ENCODE peak calls at places on chromosomes 13 and 19, in nine cellular contexts. One of them, this sample, is unnamed.
A peak's percentile ranks its signal among the peaks of the same experiment; 100 is the strongest.

GRCh38 chr13:112510987-112511715 is 76.8 kb downstream of the TUBGCP3 start:
- DNase-seq in HS-27A: no peak
- DNase-seq in activated CD4-positive, alpha-beta T cell treated with anti-CD3 and anti-CD28 coated beads for 48 hours: peak; percentile 41
- DNase-seq in EL: peak; percentile 13
- DNase-seq in stimulated activated CD4-positive, alpha-beta T cell treated with anti-CD3 and anti-CD28 coated beads, Interleukin-2, amount 100 ng/mL, for 4 hours: no peak
- DNase-seq in MCF 10A: no peak
- DNase-seq in nephron progenitor cell: no peak
- DNase-seq in hippocampal formation: no peak
- DNase-seq in A549: no peak
- DNase-seq in this sample: no peak

GRCh38 chr13:94065741-94066140 is 413.7 kb downstream of the DCT start:
- DNase-seq in A549: no peak
- DNase-seq in activated CD4-positive, alpha-beta T cell treated with anti-CD3 and anti-CD28 coated beads for 48 hours: no peak
- DNase-seq in MCF 10A: no peak
- DNase-seq in hippocampal formation: no peak
- DNase-seq in EL: peak; percentile 52
- DNase-seq in stimulated activated CD4-positive, alpha-beta T cell treated with anti-CD3 and anti-CD28 coated beads, Interleukin-2, amount 100 ng/mL, for 4 hours: no peak
- DNase-seq in HS-27A: no peak
- DNase-seq in nephron progenitor cell: no peak
- DNase-seq in this sample: no peak

GRCh38 chr13:39913928-39914327 is 258.5 kb downstream of the COG6 start:
- DNase-seq in activated CD4-positive, alpha-beta T cell treated with anti-CD3 and anti-CD28 coated beads for 48 hours: no peak
- DNase-seq in stimulated activated CD4-positive, alpha-beta T cell treated with anti-CD3 and anti-CD28 coated beads, Interleukin-2, amount 100 ng/mL, for 4 hours: no peak
- DNase-seq in EL: no peak
- DNase-seq in nephron progenitor cell: no peak
- DNase-seq in HS-27A: no peak
- DNase-seq in A549: no peak
- DNase-seq in hippocampal formation: no peak
- DNase-seq in MCF 10A: peak; percentile 87
- DNase-seq in this sample: no peak

GRCh38 chr13:72284791-72285190 is 417.8 kb upstream of the DACH1 start:
- DNase-seq in MCF 10A: no peak
- DNase-seq in hippocampal formation: no peak
- DNase-seq in A549: no peak
- DNase-seq in activated CD4-positive, alpha-beta T cell treated with anti-CD3 and anti-CD28 coated beads for 48 hours: no peak
- DNase-seq in stimulated activated CD4-positive, alpha-beta T cell treated with anti-CD3 and anti-CD28 coated beads, Interleukin-2, amount 100 ng/mL, for 4 hours: no peak
- DNase-seq in nephron progenitor cell: no peak
- DNase-seq in EL: peak; percentile 25
- DNase-seq in HS-27A: no peak
- DNase-seq in this sample: no peak

GRCh38 chr13:26616126-26616525 is 58.6 kb downstream of the WASF3 start:
- DNase-seq in MCF 10A: peak; percentile 62
- DNase-seq in nephron progenitor cell: no peak
- DNase-seq in hippocampal formation: no peak
- DNase-seq in activated CD4-positive, alpha-beta T cell treated with anti-CD3 and anti-CD28 coated beads for 48 hours: no peak
- DNase-seq in EL: peak; percentile 77
- DNase-seq in A549: no peak
- DNase-seq in stimulated activated CD4-positive, alpha-beta T cell treated with anti-CD3 and anti-CD28 coated beads, Interleukin-2, amount 100 ng/mL, for 4 hours: no peak
- DNase-seq in HS-27A: no peak
- DNase-seq in this sample: no peak

GRCh38 chr19:36526581-36526980 is 1.5 kb downstream of the ZNF260 start:
- DNase-seq in MCF 10A: peak; percentile 6
- DNase-seq in HS-27A: no peak
- DNase-seq in hippocampal formation: no peak
- DNase-seq in activated CD4-positive, alpha-beta T cell treated with anti-CD3 and anti-CD28 coated beads for 48 hours: no peak
- DNase-seq in nephron progenitor cell: no peak
- DNase-seq in stimulated activated CD4-positive, alpha-beta T cell treated with anti-CD3 and anti-CD28 coated beads, Interleukin-2, amount 100 ng/mL, for 4 hours: no peak
- DNase-seq in EL: peak; percentile 1
- DNase-seq in A549: no peak
- DNase-seq in this sample: no peak

GRCh38 chr19:35042056-35042730 is 672 bp downstream of the HPN start:
- DNase-seq in stimulated activated CD4-positive, alpha-beta T cell treated with anti-CD3 and anti-CD28 coated beads, Interleukin-2, amount 100 ng/mL, for 4 hours: no peak
- DNase-seq in hippocampal formation: no peak
- DNase-seq in EL: no peak
- DNase-seq in A549: no peak
- DNase-seq in nephron progenitor cell: no peak
- DNase-seq in MCF 10A: no peak
- DNase-seq in activated CD4-positive, alpha-beta T cell treated with anti-CD3 and anti-CD28 coated beads for 48 hours: no peak
- DNase-seq in HS-27A: no peak
- DNase-seq in this sample: no peak

GRCh38 chr13:106661236-106661635 is 93.3 kb upstream of the ARGLU1 start:
- DNase-seq in activated CD4-positive, alpha-beta T cell treated with anti-CD3 and anti-CD28 coated beads for 48 hours: no peak
- DNase-seq in A549: no peak
- DNase-seq in stimulated activated CD4-positive, alpha-beta T cell treated with anti-CD3 and anti-CD28 coated beads, Interleukin-2, amount 100 ng/mL, for 4 hours: no peak
- DNase-seq in EL: no peak
- DNase-seq in hippocampal formation: no peak
- DNase-seq in MCF 10A: no peak
- DNase-seq in HS-27A: no peak
- DNase-seq in nephron progenitor cell: no peak
- DNase-seq in this sample: no peak

GRCh38 chr13:109779876-109780516 is 6.4 kb downstream of the IRS2 start:
- DNase-seq in activated CD4-positive, alpha-beta T cell treated with anti-CD3 and anti-CD28 coated beads for 48 hours: no peak
- DNase-seq in stimulated activated CD4-positive, alpha-beta T cell treated with anti-CD3 and anti-CD28 coated beads, Interleukin-2, amount 100 ng/mL, for 4 hours: no peak
- DNase-seq in A549: no peak
- DNase-seq in MCF 10A: no peak
- DNase-seq in EL: no peak
- DNase-seq in HS-27A: no peak
- DNase-seq in nephron progenitor cell: no peak
- DNase-seq in hippocampal formation: no peak
- DNase-seq in this sample: no peak

GRCh38 chr19:50067575-50067974 is 41.8 kb downstream of the ZNF473 start:
- DNase-seq in A549: no peak
- DNase-seq in HS-27A: no peak
- DNase-seq in hippocampal formation: no peak
- DNase-seq in EL: no peak
- DNase-seq in nephron progenitor cell: no peak
- DNase-seq in activated CD4-positive, alpha-beta T cell treated with anti-CD3 and anti-CD28 coated beads for 48 hours: no peak
- DNase-seq in stimulated activated CD4-positive, alpha-beta T cell treated with anti-CD3 and anti-CD28 coated beads, Interleukin-2, amount 100 ng/mL, for 4 hours: no peak
- DNase-seq in MCF 10A: no peak
- DNase-seq in this sample: no peak

GRCh38 chr13:111404746-111405145 is 84.3 kb downstream of the TEX29 start:
- DNase-seq in A549: no peak
- DNase-seq in stimulated activated CD4-positive, alpha-beta T cell treated with anti-CD3 and anti-CD28 coated beads, Interleukin-2, amount 100 ng/mL, for 4 hours: no peak
- DNase-seq in EL: no peak
- DNase-seq in activated CD4-positive, alpha-beta T cell treated with anti-CD3 and anti-CD28 coated beads for 48 hours: no peak
- DNase-seq in HS-27A: no peak
- DNase-seq in nephron progenitor cell: no peak
- DNase-seq in hippocampal formation: no peak
- DNase-seq in MCF 10A: no peak
- DNase-seq in this sample: no peak

GRCh38 chr19:38467541-38468525 is 34.3 kb downstream of the RYR1 start:
- DNase-seq in HS-27A: no peak
- DNase-seq in nephron progenitor cell: no peak
- DNase-seq in EL: no peak
- DNase-seq in stimulated activated CD4-positive, alpha-beta T cell treated with anti-CD3 and anti-CD28 coated beads, Interleukin-2, amount 100 ng/mL, for 4 hours: no peak
- DNase-seq in A549: no peak
- DNase-seq in MCF 10A: no peak
- DNase-seq in activated CD4-positive, alpha-beta T cell treated with anti-CD3 and anti-CD28 coated beads for 48 hours: no peak
- DNase-seq in hippocampal formation: no peak
- DNase-seq in this sample: no peak

GRCh38 chr19:47024502-47024901 is 4.9 kb downstream of the NPAS1 start:
- DNase-seq in MCF 10A: no peak
- DNase-seq in activated CD4-positive, alpha-beta T cell treated with anti-CD3 and anti-CD28 coated beads for 48 hours: no peak
- DNase-seq in hippocampal formation: no peak
- DNase-seq in stimulated activated CD4-positive, alpha-beta T cell treated with anti-CD3 and anti-CD28 coated beads, Interleukin-2, amount 100 ng/mL, for 4 hours: no peak
- DNase-seq in EL: no peak
- DNase-seq in HS-27A: no peak
- DNase-seq in nephron progenitor cell: no peak
- DNase-seq in A549: no peak
- DNase-seq in this sample: no peak

GRCh38 chr19:48798937-48799336 is 11.9 kb downstream of the BCAT2 start:
- DNase-seq in stimulated activated CD4-positive, alpha-beta T cell treated with anti-CD3 and anti-CD28 coated beads, Interleukin-2, amount 100 ng/mL, for 4 hours: no peak
- DNase-seq in MCF 10A: peak; percentile 45
- DNase-seq in nephron progenitor cell: no peak
- DNase-seq in EL: peak; percentile 65
- DNase-seq in activated CD4-positive, alpha-beta T cell treated with anti-CD3 and anti-CD28 coated beads for 48 hours: no peak
- DNase-seq in HS-27A: no peak
- DNase-seq in A549: no peak
- DNase-seq in hippocampal formation: no peak
- DNase-seq in this sample: no peak

GRCh38 chr13:48975101-48975925 is at the start of gene FNDC3A:
- DNase-seq in stimulated activated CD4-positive, alpha-beta T cell treated with anti-CD3 and anti-CD28 coated beads, Interleukin-2, amount 100 ng/mL, for 4 hours: peak; percentile 47
- DNase-seq in activated CD4-positive, alpha-beta T cell treated with anti-CD3 and anti-CD28 coated beads for 48 hours: peak; percentile 30
- DNase-seq in MCF 10A: peak; percentile 50
- DNase-seq in A549: peak; percentile 68
- DNase-seq in HS-27A: peak; percentile 22
- DNase-seq in nephron progenitor cell: peak; percentile 86
- DNase-seq in EL: peak; percentile 68
- DNase-seq in hippocampal formation: peak; percentile 30
- DNase-seq in this sample: peak; percentile 80

GRCh38 chr13:72952529-72953141 is 106.2 kb upstream of the KLF5 start:
- DNase-seq in activated CD4-positive, alpha-beta T cell treated with anti-CD3 and anti-CD28 coated beads for 48 hours: no peak
- DNase-seq in MCF 10A: no peak
- DNase-seq in A549: peak; percentile 25
- DNase-seq in nephron progenitor cell: no peak
- DNase-seq in hippocampal formation: no peak
- DNase-seq in stimulated activated CD4-positive, alpha-beta T cell treated with anti-CD3 and anti-CD28 coated beads, Interleukin-2, amount 100 ng/mL, for 4 hours: no peak
- DNase-seq in HS-27A: no peak
- DNase-seq in EL: no peak
- DNase-seq in this sample: no peak

GRCh38 chr19:35379992-35380391 is 9.1 kb downstream of the GPR42 start:
- DNase-seq in stimulated activated CD4-positive, alpha-beta T cell treated with anti-CD3 and anti-CD28 coated beads, Interleukin-2, amount 100 ng/mL, for 4 hours: no peak
- DNase-seq in EL: no peak
- DNase-seq in activated CD4-positive, alpha-beta T cell treated with anti-CD3 and anti-CD28 coated beads for 48 hours: no peak
- DNase-seq in HS-27A: no peak
- DNase-seq in nephron progenitor cell: no peak
- DNase-seq in hippocampal formation: no peak
- DNase-seq in MCF 10A: no peak
- DNase-seq in A549: no peak
- DNase-seq in this sample: no peak

GRCh38 chr13:67061750-67062149 is 168.4 kb downstream of the PCDH9 start:
- DNase-seq in HS-27A: no peak
- DNase-seq in hippocampal formation: no peak
- DNase-seq in A549: no peak
- DNase-seq in nephron progenitor cell: no peak
- DNase-seq in stimulated activated CD4-positive, alpha-beta T cell treated with anti-CD3 and anti-CD28 coated beads, Interleukin-2, amount 100 ng/mL, for 4 hours: no peak
- DNase-seq in EL: no peak
- DNase-seq in activated CD4-positive, alpha-beta T cell treated with anti-CD3 and anti-CD28 coated beads for 48 hours: no peak
- DNase-seq in MCF 10A: no peak
- DNase-seq in this sample: no peak

GRCh38 chr19:34336781-34337271 is 28.2 kb upstream of the GPI start:
- DNase-seq in nephron progenitor cell: peak; percentile 35
- DNase-seq in EL: peak; percentile 41
- DNase-seq in MCF 10A: peak; percentile 52
- DNase-seq in hippocampal formation: no peak
- DNase-seq in A549: peak; percentile 51
- DNase-seq in activated CD4-positive, alpha-beta T cell treated with anti-CD3 and anti-CD28 coated beads for 48 hours: peak; percentile 61
- DNase-seq in stimulated activated CD4-positive, alpha-beta T cell treated with anti-CD3 and anti-CD28 coated beads, Interleukin-2, amount 100 ng/mL, for 4 hours: peak; percentile 39
- DNase-seq in HS-27A: peak; percentile 57
- DNase-seq in this sample: peak; percentile 30

GRCh38 chr13:30477346-30478235 is 11.9 kb upstream of the HMGB1 start:
- DNase-seq in MCF 10A: no peak
- DNase-seq in A549: no peak
- DNase-seq in EL: no peak
- DNase-seq in nephron progenitor cell: no peak
- DNase-seq in hippocampal formation: no peak
- DNase-seq in HS-27A: no peak
- DNase-seq in activated CD4-positive, alpha-beta T cell treated with anti-CD3 and anti-CD28 coated beads for 48 hours: no peak
- DNase-seq in stimulated activated CD4-positive, alpha-beta T cell treated with anti-CD3 and anti-CD28 coated beads, Interleukin-2, amount 100 ng/mL, for 4 hours: no peak
- DNase-seq in this sample: no peak

GRCh38 chr13:25171517-25172302 is at the start of gene AMER2:
- DNase-seq in A549: no peak
- DNase-seq in stimulated activated CD4-positive, alpha-beta T cell treated with anti-CD3 and anti-CD28 coated beads, Interleukin-2, amount 100 ng/mL, for 4 hours: no peak
- DNase-seq in hippocampal formation: peak; percentile 80
- DNase-seq in HS-27A: no peak
- DNase-seq in nephron progenitor cell: peak; percentile 86
- DNase-seq in MCF 10A: no peak
- DNase-seq in activated CD4-positive, alpha-beta T cell treated with anti-CD3 and anti-CD28 coated beads for 48 hours: peak; percentile 28
- DNase-seq in EL: no peak
- DNase-seq in this sample: no peak

GRCh38 chr13:110774051-110774450 is 60.6 kb downstream of the ING1 start:
- DNase-seq in hippocampal formation: no peak
- DNase-seq in HS-27A: no peak
- DNase-seq in MCF 10A: no peak
- DNase-seq in EL: no peak
- DNase-seq in A549: no peak
- DNase-seq in activated CD4-positive, alpha-beta T cell treated with anti-CD3 and anti-CD28 coated beads for 48 hours: no peak
- DNase-seq in stimulated activated CD4-positive, alpha-beta T cell treated with anti-CD3 and anti-CD28 coated beads, Interleukin-2, amount 100 ng/mL, for 4 hours: no peak
- DNase-seq in nephron progenitor cell: no peak
- DNase-seq in this sample: no peak

GRCh38 chr19:53538378-53539109 is 599 bp downstream of the ZNF331 start:
- DNase-seq in A549: no peak
- DNase-seq in hippocampal formation: no peak
- DNase-seq in nephron progenitor cell: no peak
- DNase-seq in HS-27A: no peak
- DNase-seq in activated CD4-positive, alpha-beta T cell treated with anti-CD3 and anti-CD28 coated beads for 48 hours: no peak
- DNase-seq in MCF 10A: no peak
- DNase-seq in stimulated activated CD4-positive, alpha-beta T cell treated with anti-CD3 and anti-CD28 coated beads, Interleukin-2, amount 100 ng/mL, for 4 hours: no peak
- DNase-seq in EL: no peak
- DNase-seq in this sample: no peak

GRCh38 chr19:13689050-13689449 is 75.3 kb upstream of the MRI1 start:
- DNase-seq in MCF 10A: peak; percentile 36
- DNase-seq in A549: peak; percentile 44
- DNase-seq in HS-27A: no peak
- DNase-seq in hippocampal formation: no peak
- DNase-seq in activated CD4-positive, alpha-beta T cell treated with anti-CD3 and anti-CD28 coated beads for 48 hours: peak; percentile 3
- DNase-seq in EL: peak; percentile 30
- DNase-seq in nephron progenitor cell: no peak
- DNase-seq in stimulated activated CD4-positive, alpha-beta T cell treated with anti-CD3 and anti-CD28 coated beads, Interleukin-2, amount 100 ng/mL, for 4 hours: no peak
- DNase-seq in this sample: peak; percentile 48

GRCh38 chr13:35530147-35530546 is 53.7 kb upstream of the MAB21L1 start:
- DNase-seq in hippocampal formation: no peak
- DNase-seq in activated CD4-positive, alpha-beta T cell treated with anti-CD3 and anti-CD28 coated beads for 48 hours: no peak
- DNase-seq in HS-27A: no peak
- DNase-seq in A549: no peak
- DNase-seq in nephron progenitor cell: no peak
- DNase-seq in EL: no peak
- DNase-seq in stimulated activated CD4-positive, alpha-beta T cell treated with anti-CD3 and anti-CD28 coated beads, Interleukin-2, amount 100 ng/mL, for 4 hours: no peak
- DNase-seq in MCF 10A: no peak
- DNase-seq in this sample: no peak

GRCh38 chr13:77919351-77920294 is 992 bp upstream of the EDNRB start:
- DNase-seq in MCF 10A: no peak
- DNase-seq in HS-27A: no peak
- DNase-seq in activated CD4-positive, alpha-beta T cell treated with anti-CD3 and anti-CD28 coated beads for 48 hours: no peak
- DNase-seq in A549: no peak
- DNase-seq in hippocampal formation: peak; percentile 10
- DNase-seq in nephron progenitor cell: peak; percentile 46
- DNase-seq in EL: peak; percentile 3
- DNase-seq in stimulated activated CD4-positive, alpha-beta T cell treated with anti-CD3 and anti-CD28 coated beads, Interleukin-2, amount 100 ng/mL, for 4 hours: no peak
- DNase-seq in this sample: peak; percentile 7

GRCh38 chr19:39199025-39199424 is 2.3 kb downstream of the NCCRP1 start:
- DNase-seq in nephron progenitor cell: peak; percentile 77
- DNase-seq in A549: no peak
- DNase-seq in activated CD4-positive, alpha-beta T cell treated with anti-CD3 and anti-CD28 coated beads for 48 hours: no peak
- DNase-seq in MCF 10A: no peak
- DNase-seq in HS-27A: peak; percentile 14
- DNase-seq in hippocampal formation: peak; percentile 46
- DNase-seq in EL: peak; percentile 69
- DNase-seq in stimulated activated CD4-positive, alpha-beta T cell treated with anti-CD3 and anti-CD28 coated beads, Interleukin-2, amount 100 ng/mL, for 4 hours: no peak
- DNase-seq in this sample: no peak

GRCh38 chr13:86109107-86109506 is 309.9 kb upstream of the SLITRK6 start:
- DNase-seq in hippocampal formation: no peak
- DNase-seq in EL: no peak
- DNase-seq in MCF 10A: no peak
- DNase-seq in nephron progenitor cell: no peak
- DNase-seq in A549: no peak
- DNase-seq in stimulated activated CD4-positive, alpha-beta T cell treated with anti-CD3 and anti-CD28 coated beads, Interleukin-2, amount 100 ng/mL, for 4 hours: no peak
- DNase-seq in HS-27A: no peak
- DNase-seq in activated CD4-positive, alpha-beta T cell treated with anti-CD3 and anti-CD28 coated beads for 48 hours: no peak
- DNase-seq in this sample: no peak

GRCh38 chr13:34086281-34086680 is 268.3 kb downstream of the RFC3 start:
- DNase-seq in HS-27A: no peak
- DNase-seq in stimulated activated CD4-positive, alpha-beta T cell treated with anti-CD3 and anti-CD28 coated beads, Interleukin-2, amount 100 ng/mL, for 4 hours: no peak
- DNase-seq in activated CD4-positive, alpha-beta T cell treated with anti-CD3 and anti-CD28 coated beads for 48 hours: no peak
- DNase-seq in EL: no peak
- DNase-seq in A549: no peak
- DNase-seq in nephron progenitor cell: no peak
- DNase-seq in MCF 10A: no peak
- DNase-seq in hippocampal formation: no peak
- DNase-seq in this sample: no peak

GRCh38 chr19:604355-604754 is 14.7 kb downstream of the HCN2 start:
- DNase-seq in activated CD4-positive, alpha-beta T cell treated with anti-CD3 and anti-CD28 coated beads for 48 hours: peak; percentile 83
- DNase-seq in stimulated activated CD4-positive, alpha-beta T cell treated with anti-CD3 and anti-CD28 coated beads, Interleukin-2, amount 100 ng/mL, for 4 hours: no peak
- DNase-seq in A549: peak; percentile 62
- DNase-seq in nephron progenitor cell: no peak
- DNase-seq in MCF 10A: no peak
- DNase-seq in hippocampal formation: no peak
- DNase-seq in EL: no peak
- DNase-seq in HS-27A: no peak
- DNase-seq in this sample: peak; percentile 67

GRCh38 chr19:14315433-14315832 is 65.8 kb upstream of the ADGRE5 start:
- DNase-seq in EL: no peak
- DNase-seq in HS-27A: no peak
- DNase-seq in MCF 10A: no peak
- DNase-seq in A549: no peak
- DNase-seq in hippocampal formation: no peak
- DNase-seq in nephron progenitor cell: no peak
- DNase-seq in stimulated activated CD4-positive, alpha-beta T cell treated with anti-CD3 and anti-CD28 coated beads, Interleukin-2, amount 100 ng/mL, for 4 hours: no peak
- DNase-seq in activated CD4-positive, alpha-beta T cell treated with anti-CD3 and anti-CD28 coated beads for 48 hours: no peak
- DNase-seq in this sample: no peak

This sample was measured in erythroblast.